ENCODE peak calls at places on chromosomes 3 and 15, in nine cellular contexts. L is stimulated activated naive CD8-positive, alpha-beta T cell treated with anti-CD3 and anti-CD28 coated beads, Interleukin-15, Interleukin-2, amounts not matched to agents 100 U/mL and 50 U/mL, for 24 hours; E is GM13977; P is hypothalamus; S is EL; R is DMS153; W is nucleus accumbens; I is anterior cingulate cortex; A is CD8-positive, alpha-beta memory T cell. J is an unnamed sample.

GRCh38 chr3:161264771-161265343 is 43.7 kb downstream of the NMD3 start:
- DNase-seq in L (no peak), E (no peak), P (no peak), S (peak; percentile 73), R (no peak), W (no peak), I (no peak), A (no peak), J (no peak)

GRCh38 chr3:115624898-115625297 is 1.6 kb downstream of the GAP43 start:
- DNase-seq in L (no peak), E (no peak), P (no peak), S (no peak), R (no peak), W (no peak), I (peak; percentile 11), A (no peak), J (no peak)

GRCh38 chr3:149816326-149816725 is 3.3 kb downstream of the RNF13 start:
- DNase-seq in L (no peak), E (no peak), P (no peak), S (no peak), R (no peak), W (no peak), I (no peak), A (no peak), J (no peak)

GRCh38 chr3:71991051-71991450 is 206.1 kb upstream of the PROK2 start:
- DNase-seq in L (no peak), E (no peak), P (no peak), S (no peak), R (no peak), W (no peak), I (no peak), A (no peak), J (no peak)

GRCh38 chr3:155204851-155205250 is 88.6 kb downstream of the STRIT1 start:
- DNase-seq in L (no peak), E (no peak), P (no peak), S (no peak), R (no peak), W (no peak), I (no peak), A (no peak), J (no peak)

GRCh38 chr15:90336705-90337141 is 15.4 kb upstream of the ZNF774 start:
- DNase-seq in L (no peak), E (no peak), P (no peak), S (peak; percentile 96), R (no peak), W (no peak), I (no peak), A (no peak), J (no peak)

GRCh38 chr3:10808130-10808735 is 7.8 kb upstream of the SLC6A11 start:
- DNase-seq in L (no peak), E (no peak), P (no peak), S (no peak), R (no peak), W (no peak), I (no peak), A (no peak), J (no peak)

GRCh38 chr15:84962975-84963374 is 18.7 kb upstream of the PDE8A start:
- DNase-seq in L (no peak), E (no peak), P (no peak), S (no peak), R (no peak), W (no peak), I (no peak), A (no peak), J (no peak)

GRCh38 chr15:65862682-65863081 is 6.6 kb upstream of the RAB11A start:
- DNase-seq in L (peak; percentile 72), E (peak; percentile 51), P (no peak), S (peak; percentile 69), R (no peak), W (no peak), I (no peak), A (peak; percentile 35), J (no peak)

GRCh38 chr3:66473637-66474036 is 27.2 kb downstream of the LRIG1 start:
- DNase-seq in L (peak; percentile 43), E (no peak), P (no peak), S (peak; percentile 67), R (no peak), W (no peak), I (no peak), A (no peak), J (no peak)

GRCh38 chr3:15319575-15319974 is 12.8 kb downstream of the SH3BP5 start:
- DNase-seq in L (no peak), E (no peak), P (no peak), S (peak; percentile 55), R (no peak), W (no peak), I (no peak), A (no peak), J (no peak)

GRCh38 chr15:37574985-37575384 is 359.5 kb upstream of the TMCO5A start:
- DNase-seq in L (no peak), E (no peak), P (no peak), S (peak; percentile 15), R (no peak), W (no peak), I (no peak), A (no peak), J (no peak)

GRCh38 chr15:41024141-41024540 is 70.9 kb downstream of the CHAC1 start:
- DNase-seq in L (no peak), E (no peak), P (no peak), S (peak; percentile 90), R (no peak), W (no peak), I (no peak), A (no peak), J (no peak)

GRCh38 chr3:67608034-67608433 is 46.4 kb downstream of the SUCLG2 start:
- DNase-seq in L (no peak), E (no peak), P (no peak), S (no peak), R (no peak), W (no peak), I (no peak), A (no peak), J (no peak)

GRCh38 chr15:62455441-62455921 is 290.4 kb upstream of the C2CD4B start:
- DNase-seq in L (no peak), E (no peak), P (no peak), S (peak; percentile 37), R (no peak), W (no peak), I (no peak), A (no peak), J (no peak)

GRCh38 chr15:79956354-79956939 is 14.5 kb downstream of the BCL2A1 start:
- DNase-seq in L (no peak), E (no peak), P (no peak), S (no peak), R (no peak), W (no peak), I (no peak), A (no peak), J (no peak)

GRCh38 chr3:186882881-186883685 is 40.6 kb downstream of the ADIPOQ start:
- DNase-seq in L (peak; percentile 64), E (no peak), P (no peak), S (peak; percentile 89), R (no peak), W (no peak), I (no peak), A (no peak), J (no peak)

GRCh38 chr3:71414189-71414924 is 169.2 kb downstream of the FOXP1 start:
- DNase-seq in L (no peak), E (no peak), P (no peak), S (no peak), R (no peak), W (no peak), I (no peak), A (no peak), J (no peak)

GRCh38 chr15:45457641-45458539 is 64.7 kb downstream of the SLC30A4 start:
- DNase-seq in L (peak; percentile 82), E (peak; percentile 81), P (peak; percentile 64), S (peak; percentile 88), R (peak; percentile 46), W (peak; percentile 15), I (peak; percentile 46), A (peak; percentile 78), J (peak; percentile 61)

GRCh38 chr15:87357608-87358007 is 898.9 kb downstream of the NTRK3 start:
- DNase-seq in L (no peak), E (no peak), P (no peak), S (no peak), R (no peak), W (no peak), I (no peak), A (no peak), J (no peak)

GRCh38 chr15:25478313-25478712 is 39.5 kb upstream of the UBE3A start:
- DNase-seq in L (no peak), E (no peak), P (no peak), S (no peak), R (no peak), W (no peak), I (no peak), A (no peak), J (no peak)

GRCh38 chr15:51303462-51303861 is 34.9 kb downstream of the CYP19A1 start:
- DNase-seq in L (no peak), E (no peak), P (no peak), S (no peak), R (no peak), W (no peak), I (no peak), A (no peak), J (no peak)

GRCh38 chr3:187319699-187320302 is 28.3 kb upstream of the MASP1 start:
- DNase-seq in L (peak; percentile 69), E (peak; percentile 47), P (peak; percentile 64), S (peak; percentile 86), R (peak; percentile 67), W (peak; percentile 39), I (peak; percentile 42), A (peak; percentile 30), J (peak; percentile 47)

GRCh38 chr3:159637895-159638542 is 350.6 kb upstream of the IL12A start:
- DNase-seq in L (no peak), E (no peak), P (no peak), S (peak; percentile 78), R (no peak), W (no peak), I (no peak), A (no peak), J (no peak)

GRCh38 chr3:105513886-105514285 is 147.2 kb downstream of the ALCAM start:
- DNase-seq in L (no peak), E (no peak), P (no peak), S (peak; percentile 74), R (no peak), W (no peak), I (no peak), A (no peak), J (no peak)

GRCh38 chr15:66096711-66097058 is 156.9 kb downstream of the MEGF11 start:
- DNase-seq in L (no peak), E (no peak), P (no peak), S (no peak), R (no peak), W (no peak), I (no peak), A (no peak), J (no peak)

GRCh38 chr3:53243165-53243564 is 12.7 kb downstream of the TKT start:
- DNase-seq in L (no peak), E (no peak), P (no peak), S (peak; percentile 81), R (no peak), W (no peak), I (no peak), A (no peak), J (no peak)

GRCh38 chr3:14415501-14415900 is 13.1 kb downstream of the SLC6A6 start:
- DNase-seq in L (no peak), E (no peak), P (no peak), S (peak; percentile 94), R (no peak), W (no peak), I (no peak), A (no peak), J (no peak)

GRCh38 chr3:122498152-122498551 is 16.6 kb downstream of the KPNA1 start:
- DNase-seq in L (no peak), E (no peak), P (no peak), S (no peak), R (no peak), W (no peak), I (no peak), A (no peak), J (no peak)

GRCh38 chr15:48449734-48450133 is 118.5 kb downstream of the DUT start:
- DNase-seq in L (no peak), E (no peak), P (no peak), S (peak; percentile 50), R (no peak), W (no peak), I (no peak), A (no peak), J (no peak)

GRCh38 chr3:176375519-176375918 is 821.8 kb downstream of the TBL1XR1 start:
- DNase-seq in L (no peak), E (no peak), P (no peak), S (peak; percentile 3), R (no peak), W (no peak), I (no peak), A (no peak), J (no peak)